ENCODE peak calls at places on chromosome 11, in four cellular contexts. H is A673, I is IMR-90, J is heart left ventricle. Q is an unnamed sample.

GRCh38 chr11:65470433-65470832 is 28.4 kb upstream of the MALAT1 start:
- DNase-seq in J (no peak), I (no peak), H (no peak), Q (no peak)

GRCh38 chr11:33116535-33116934 is 44.7 kb downstream of the CSTF3 start:
- DNase-seq in H (no peak), J (no peak), I (peak), Q (peak)

GRCh38 chr11:119842731-119843130 is 113.7 kb upstream of the NECTIN1 start:
- DNase-seq in I (no peak), J (no peak), H (no peak), Q (no peak)

GRCh38 chr11:45320366-45320765 is 34.2 kb upstream of the SYT13 start:
- DNase-seq in J (no peak), H (no peak), I (no peak), Q (no peak)

GRCh38 chr11:18368236-18368635 is 26.1 kb upstream of the LDHA start:
- DNase-seq in I (peak), J (no peak), H (no peak), Q (no peak)

GRCh38 chr11:127524618-127525017 is 524.0 kb upstream of the KIRREL3 start:
- DNase-seq in I (no peak), H (no peak), J (no peak), Q (no peak)

GRCh38 chr11:78809931-78810481 is 235.3 kb upstream of the NARS2 start:
- DNase-seq in I (peak), J (no peak), H (no peak), Q (no peak)

GRCh38 chr11:32210601-32211000 is 119.7 kb downstream of the RCN1 start:
- DNase-seq in J (no peak), H (peak), I (peak), Q (no peak)

GRCh38 chr11:130031945-130032344 is 29.3 kb upstream of the PRDM10 start:
- DNase-seq in H (no peak), J (no peak), I (no peak), Q (no peak)

DNA sequence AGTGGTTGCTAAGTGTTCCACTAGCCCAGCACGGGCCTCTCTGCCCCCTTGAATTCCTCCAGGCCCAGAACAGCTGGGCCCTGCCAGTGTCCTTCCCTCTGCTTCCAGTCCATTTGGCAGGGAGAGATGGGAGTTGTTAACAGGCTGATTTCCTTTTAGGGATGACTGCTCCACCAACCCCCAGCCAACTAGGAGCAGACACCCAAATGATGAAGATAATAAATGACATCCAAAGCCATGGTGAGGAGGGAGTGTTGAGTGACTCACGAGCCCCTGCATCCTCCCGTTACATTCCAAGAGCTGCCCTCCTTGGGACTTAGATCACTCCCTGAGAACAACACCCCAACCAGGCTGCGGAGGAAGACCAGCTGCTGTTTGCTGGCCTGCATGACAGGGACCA is 20.6 kb downstream of the PARVA start:
- DNase-seq in J (peak), I (peak), H (peak), Q (no peak)
- H3K27ac ChIP-seq in J (peak), I (peak), H (no peak), Q (no peak)

GRCh38 chr11:86638673-86639072 is 33.7 kb downstream of the ME3 start:
- DNase-seq in I (no peak), J (no peak), H (no peak), Q (no peak)
- H3K27ac ChIP-seq in I (no peak), J (no peak), H (no peak), Q (peak)

DNA sequence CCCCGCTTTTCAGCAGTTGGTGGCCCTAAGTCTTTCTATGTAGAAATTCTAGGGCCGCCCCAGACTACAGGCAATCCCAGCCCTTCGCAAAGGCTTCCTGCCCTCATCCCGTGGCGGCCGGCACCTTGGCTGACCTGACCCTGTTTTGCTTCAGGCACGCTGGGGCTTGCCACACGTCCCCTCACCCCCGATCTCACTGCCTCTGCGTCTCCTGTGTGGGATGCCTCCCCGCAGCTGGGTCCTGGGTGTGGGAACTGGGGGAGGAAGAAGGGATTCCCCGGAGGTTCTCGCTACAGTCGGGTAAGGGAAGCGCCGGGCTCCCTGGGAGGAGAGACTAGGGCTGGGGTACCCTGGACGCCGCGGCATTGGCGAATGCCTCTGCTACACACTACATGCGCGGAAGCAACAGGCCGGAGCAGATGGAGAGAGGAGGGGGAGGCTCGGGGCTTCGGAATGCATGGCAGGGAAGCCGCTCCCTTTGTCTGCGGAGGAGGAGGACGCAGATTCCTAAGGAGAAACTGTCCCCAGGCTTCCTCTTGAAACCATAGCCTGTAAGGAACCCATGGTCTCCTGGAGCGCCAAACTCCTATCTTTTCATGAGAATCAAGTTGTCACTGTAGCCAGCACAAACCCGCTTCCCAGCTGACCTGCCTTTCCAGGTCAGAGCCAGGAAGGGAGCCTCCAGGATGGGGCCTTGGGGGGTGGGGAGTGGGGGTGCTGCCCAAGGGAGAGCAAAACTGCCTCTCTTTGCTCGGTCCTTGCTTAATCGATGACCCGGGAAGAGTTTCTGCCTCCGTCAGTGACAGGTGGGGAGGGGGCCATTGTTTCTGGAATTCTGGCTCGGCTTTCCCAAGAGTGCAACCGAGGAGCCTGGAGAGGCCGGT is 1.4 kb downstream of the DTX4 start:
- DNase-seq in H (peak), J (peak), I (peak), Q (no peak)
- H3K27ac ChIP-seq in H (no peak), J (peak), I (peak), Q (peak)

GRCh38 chr11:88293931-88294330 is 43.6 kb downstream of the CTSC start:
- DNase-seq in I (peak), J (no peak), H (no peak), Q (no peak)

GRCh38 chr11:88288560-88288959 is 49.0 kb downstream of the CTSC start:
- DNase-seq in H (no peak), I (peak), J (no peak), Q (no peak)

GRCh38 chr11:88297320-88298263 is 39.9 kb downstream of the CTSC start:
- DNase-seq in I (no peak), H (no peak), J (no peak), Q (no peak)

GRCh38 chr11:88295028-88295427 is 42.5 kb downstream of the CTSC start:
- DNase-seq in I (no peak), H (no peak), J (no peak), Q (no peak)

GRCh38 chr11:88292156-88292844 is 45.2 kb downstream of the CTSC start:
- DNase-seq in J (peak), H (peak), I (peak), Q (no peak)
- H3K27ac ChIP-seq in J (no peak), H (no peak), I (no peak), Q (peak)

DNA sequence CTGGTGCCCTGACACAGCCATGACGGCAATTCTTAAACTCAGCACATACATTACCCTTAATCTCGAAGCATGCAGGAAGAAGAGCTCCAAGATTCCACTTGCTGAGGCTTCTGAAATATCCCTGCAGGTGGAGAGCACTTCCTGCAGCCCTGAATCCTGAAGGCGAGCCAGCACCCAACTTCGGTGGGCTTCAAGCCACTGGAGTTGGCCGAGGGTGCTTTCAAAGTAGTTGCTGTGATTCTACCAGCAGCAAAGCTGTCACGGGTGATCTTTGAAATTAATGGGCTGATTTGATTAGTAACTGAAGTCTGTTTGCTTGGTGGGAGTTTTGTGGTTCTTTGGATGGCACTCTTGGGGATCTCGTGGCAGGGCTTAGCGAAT is 9.0 kb upstream of the FTH1 start:
- DNase-seq in H (no peak), I (no peak), J (no peak), Q (no peak)
- H3K27ac ChIP-seq in H (no peak), I (no peak), J (no peak), Q (no peak)

GRCh38 chr11:6609502-6610015 is 2.5 kb downstream of the TAF10 start:
- DNase-seq in J (peak), I (no peak), H (no peak), Q (no peak)
- H3K27ac ChIP-seq in J (peak), I (peak), H (no peak), Q (no peak)

DNA sequence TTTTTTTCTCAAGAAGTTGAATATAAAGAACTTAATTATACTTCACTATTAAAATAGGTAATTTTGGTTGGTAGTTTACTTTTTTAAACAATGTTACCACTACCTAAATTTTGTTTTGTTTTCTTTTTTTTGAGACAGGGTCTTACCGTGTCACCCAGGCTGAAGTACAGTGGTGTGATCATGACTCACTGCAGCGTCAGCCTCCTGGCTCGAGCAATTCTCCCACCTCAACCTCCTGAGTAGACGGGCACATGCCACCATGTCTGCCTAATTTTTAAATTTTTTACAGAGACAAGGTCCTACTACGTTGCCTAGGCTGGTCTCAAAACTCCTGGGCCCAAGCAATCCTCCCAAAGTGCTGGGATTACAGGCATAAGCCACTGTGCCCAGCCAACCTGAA is 17.6 kb downstream of the SPCS2 start:
- DNase-seq in I (no peak), H (no peak), J (no peak), Q (no peak)
- H3K27ac ChIP-seq in I (no peak), H (no peak), J (no peak), Q (no peak)

GRCh38 chr11:64303109-64304031 is 2.0 kb upstream of the ESRRA start:
- DNase-seq in H (no peak), J (no peak), I (no peak), Q (no peak)
- H3K27ac ChIP-seq in H (no peak), J (peak), I (no peak), Q (no peak)

GRCh38 chr11:117435296-117435695 is 107.6 kb downstream of the CEP164 start:
- DNase-seq in H (no peak), J (no peak), I (no peak), Q (no peak)
- H3K27ac ChIP-seq in H (no peak), J (no peak), I (no peak), Q (no peak)

Q was measured in epithelial cell of prostate.